ENCODE peak calls at places on chromosomes 13 and 19, in eight cellular contexts. A, I, C, Y, Q, B, N and G are unnamed samples.

GRCh38 chr19:38044267-38045111 is 137.5 kb downstream of the SIPA1L3 start:
- DNase-seq in A (no peak), I (peak), C (no peak), B (no peak), N (no peak), Y (no peak), Q (no peak), G (no peak)

GRCh38 chr13:97537110-97537509 is 103.1 kb downstream of the RAP2A start:
- DNase-seq in A (no peak), I (no peak), B (no peak), Y (no peak), N (no peak), Q (no peak), C (no peak), G (no peak)

GRCh38 chr13:111066544-111066943 is 48.6 kb upstream of the ARHGEF7 start:
- DNase-seq in B (no peak), N (no peak), Y (no peak), A (no peak), C (no peak), I (no peak), Q (no peak), G (no peak)

GRCh38 chr19:55258476-55258827 is 365 bp downstream of the PPP6R1 start:
- DNase-seq in N (no peak), B (no peak), I (peak), Y (no peak), C (peak), A (no peak), Q (no peak), G (no peak)

GRCh38 chr13:110650436-110650835 is 35.1 kb downstream of the NAXD start:
- DNase-seq in A (no peak), B (no peak), I (no peak), N (no peak), Q (no peak), Y (no peak), C (no peak), G (no peak)

GRCh38 chr13:59771272-59771671 is 392.5 kb downstream of the DIAPH3 start:
- DNase-seq in Y (no peak), Q (no peak), B (no peak), C (no peak), A (no peak), I (peak), N (peak), G (no peak)

GRCh38 chr13:113429608-113429985 is 23.7 kb downstream of the ADPRHL1 start:
- DNase-seq in I (no peak), B (no peak), Y (no peak), A (no peak), N (no peak), Q (no peak), C (no peak), G (no peak)

GRCh38 chr19:2394054-2394668 is 33.2 kb downstream of the TIMM13 start:
- DNase-seq in Q (no peak), B (no peak), I (no peak), N (no peak), A (no peak), C (no peak), Y (no peak), G (no peak)

GRCh38 chr13:23428183-23428528 is 5.3 kb downstream of the SACS start:
- DNase-seq in A (no peak), N (peak), B (no peak), Q (no peak), C (no peak), Y (no peak), I (peak), G (no peak)

GRCh38 chr19:17560205-17560595 is 4.8 kb downstream of the COLGALT1 start:
- DNase-seq in Y (peak), B (no peak), I (peak), N (peak), A (no peak), C (no peak), Q (peak), G (no peak)

GRCh38 chr19:15216363-15216762 is 15.6 kb upstream of the NOTCH3 start:
- DNase-seq in N (no peak), B (no peak), Q (no peak), I (no peak), A (no peak), C (no peak), Y (no peak), G (no peak)

GRCh38 chr19:35136977-35137702 is 1.5 kb upstream of the FXYD1 start:
- DNase-seq in Y (no peak), Q (no peak), A (no peak), C (no peak), I (no peak), B (no peak), N (no peak), G (peak)

GRCh38 chr19:38361633-38362075 is 12.7 kb upstream of the PSMD8 start:
- DNase-seq in B (peak), A (peak), I (peak), C (peak), Q (no peak), Y (peak), N (peak), G (no peak)

GRCh38 chr13:63463782-63464610 is 2048.3 kb upstream of the PCDH20 start:
- DNase-seq in Y (no peak), N (no peak), B (no peak), Q (no peak), C (no peak), I (no peak), A (no peak), G (no peak)

GRCh38 chr13:109790951-109791605 is 4.7 kb upstream of the IRS2 start:
- DNase-seq in C (no peak), N (peak), I (peak), Q (no peak), B (no peak), Y (no peak), A (no peak), G (no peak)

GRCh38 chr19:6528544-6529121 is 2.2 kb upstream of the TNFSF9 start:
- DNase-seq in Y (peak), N (no peak), B (no peak), A (no peak), I (no peak), Q (no peak), C (no peak), G (no peak)

GRCh38 chr19:36115453-36116343 is at the start of gene TBCB:
- DNase-seq in A (peak), I (peak), Y (peak), C (peak), Q (no peak), B (peak), N (peak), G (no peak)

GRCh38 chr19:42143341-42144234 is 11.3 kb upstream of the POU2F2 start:
- DNase-seq in N (peak), C (no peak), I (peak), Q (no peak), B (no peak), Y (no peak), A (no peak), G (no peak)

GRCh38 chr13:91017669-91018053 is 329.8 kb upstream of the MIR17HG start:
- DNase-seq in Q (no peak), I (peak), N (no peak), A (no peak), B (no peak), C (no peak), Y (no peak), G (no peak)

GRCh38 chr19:18322318-18322758 is 538 bp downstream of the LSM4 start:
- DNase-seq in Y (peak), Q (no peak), N (peak), C (no peak), A (no peak), B (peak), I (peak), G (no peak)

GRCh38 chr19:29285187-29285687 is 72.3 kb upstream of the UQCRFS1 start:
- DNase-seq in Y (no peak), I (no peak), N (no peak), Q (no peak), C (no peak), B (no peak), A (no peak), G (no peak)

GRCh38 chr13:106077017-106077416 is 458.4 kb downstream of the EFNB2 start:
- DNase-seq in C (no peak), Y (no peak), N (no peak), B (no peak), A (no peak), Q (no peak), I (no peak), G (no peak)

GRCh38 chr19:16078759-16079707 is 2.7 kb downstream of the TPM4 start:
- DNase-seq in B (peak), Y (peak), C (peak), N (peak), Q (peak), A (no peak), I (peak), G (no peak)

GRCh38 chr13:97434417-97435296 is 688 bp downstream of the RAP2A start:
- DNase-seq in C (peak), Q (no peak), I (peak), B (peak), A (peak), Y (peak), N (no peak), G (peak)

GRCh38 chr13:77779461-77780272 is 82.2 kb downstream of the SLAIN1 start:
- DNase-seq in B (peak), I (peak), Y (peak), C (no peak), N (peak), Q (peak), A (no peak), G (no peak)

GRCh38 chr19:34317311-34317927 is 47.6 kb upstream of the GPI start:
- DNase-seq in I (peak), N (peak), A (no peak), B (no peak), Q (no peak), C (peak), Y (no peak), G (no peak)

GRCh38 chr19:35710784-35711723 is 6.7 kb downstream of the ZBTB32 start:
- DNase-seq in N (no peak), I (peak), A (no peak), Q (no peak), Y (no peak), C (no peak), B (no peak), G (no peak)

GRCh38 chr19:21084343-21084742 is 2.3 kb downstream of the ZNF714 start:
- DNase-seq in A (no peak), N (peak), I (peak), B (no peak), Q (peak), Y (no peak), C (no peak), G (no peak)

GRCh38 chr19:54790711-54791110 is 12.7 kb upstream of the KIR2DL4 start:
- DNase-seq in N (no peak), A (no peak), C (no peak), B (no peak), Y (no peak), Q (no peak), I (no peak), G (peak)

GRCh38 chr13:48491423-48492122 is 41.3 kb downstream of the RCBTB2 start:
- DNase-seq in Y (no peak), Q (no peak), A (no peak), N (no peak), C (no peak), I (peak), B (no peak), G (no peak)

GRCh38 chr13:105929486-105929885 is 606.0 kb downstream of the EFNB2 start:
- DNase-seq in I (no peak), Y (no peak), N (no peak), A (no peak), Q (no peak), B (no peak), C (no peak), G (no peak)

GRCh38 chr13:34719060-34719875 is 222.8 kb upstream of the NBEA start:
- DNase-seq in N (no peak), I (no peak), A (no peak), C (no peak), Q (no peak), B (no peak), Y (no peak), G (no peak)

GRCh38 chr13:59112375-59112774 is 1051.4 kb downstream of the DIAPH3 start:
- DNase-seq in Q (peak), Y (no peak), B (no peak), A (no peak), C (no peak), N (peak), I (peak), G (no peak)

GRCh38 chr13:18996627-18997051 is 185.0 kb downstream of the TUBA3C start:
- DNase-seq in B (peak), C (no peak), I (no peak), N (no peak), Y (no peak), Q (no peak), A (no peak), G (peak)

GRCh38 chr19:16445238-16446107 is 26.3 kb downstream of the EPS15L1 start:
- DNase-seq in I (peak), B (no peak), A (no peak), C (no peak), Q (peak), Y (no peak), N (peak), G (no peak)